ENCODE peak calls at places on chromosomes 2 and 18, in seven cellular contexts. One of them, this sample, is unnamed.

GRCh38 chr2:6917761-6918421 is 679 bp downstream of the RNF144A start:
- DNase-seq in CD8-positive, alpha-beta T cell: no peak
- DNase-seq in CD4-positive, alpha-beta memory T cell: no peak
- DNase-seq in heart left ventricle: peak
- DNase-seq in right atrium auricular region: no peak
- DNase-seq in endodermal cell: peak
- DNase-seq in psoas muscle: peak
- DNase-seq in this sample: no peak

GRCh38 chr2:33086400-33087015 is 139.8 kb downstream of the LTBP1 start:
- DNase-seq in right atrium auricular region: no peak
- DNase-seq in CD4-positive, alpha-beta memory T cell: no peak
- DNase-seq in CD8-positive, alpha-beta T cell: no peak
- DNase-seq in psoas muscle: no peak
- DNase-seq in heart left ventricle: peak
- DNase-seq in endodermal cell: no peak
- DNase-seq in this sample: no peak

GRCh38 chr2:199468561-199469513 is 11.1 kb upstream of the SATB2 start:
- DNase-seq in CD4-positive, alpha-beta memory T cell: no peak
- DNase-seq in right atrium auricular region: no peak
- DNase-seq in CD8-positive, alpha-beta T cell: no peak
- DNase-seq in heart left ventricle: no peak
- DNase-seq in endodermal cell: peak
- DNase-seq in psoas muscle: no peak
- DNase-seq in this sample: no peak

GRCh38 chr2:25386662-25387478 is 45.1 kb upstream of the DNMT3A start:
- DNase-seq in endodermal cell: peak
- DNase-seq in heart left ventricle: no peak
- DNase-seq in psoas muscle: no peak
- DNase-seq in CD8-positive, alpha-beta T cell: no peak
- DNase-seq in right atrium auricular region: no peak
- DNase-seq in CD4-positive, alpha-beta memory T cell: no peak
- DNase-seq in this sample: no peak

GRCh38 chr2:178863856-178864620 is 56.8 kb upstream of the TTN start:
- DNase-seq in heart left ventricle: peak
- DNase-seq in CD4-positive, alpha-beta memory T cell: no peak
- DNase-seq in endodermal cell: peak
- DNase-seq in right atrium auricular region: peak
- DNase-seq in CD8-positive, alpha-beta T cell: no peak
- DNase-seq in psoas muscle: peak
- DNase-seq in this sample: no peak

GRCh38 chr2:26652361-26653041 is 11.3 kb upstream of the CIB4 start:
- DNase-seq in endodermal cell: peak
- DNase-seq in CD4-positive, alpha-beta memory T cell: no peak
- DNase-seq in heart left ventricle: no peak
- DNase-seq in right atrium auricular region: no peak
- DNase-seq in psoas muscle: peak
- DNase-seq in CD8-positive, alpha-beta T cell: no peak
- DNase-seq in this sample: no peak

GRCh38 chr2:235314371-235314915 is 179.4 kb upstream of the AGAP1 start:
- DNase-seq in right atrium auricular region: no peak
- DNase-seq in psoas muscle: no peak
- DNase-seq in endodermal cell: no peak
- DNase-seq in CD4-positive, alpha-beta memory T cell: no peak
- DNase-seq in heart left ventricle: no peak
- DNase-seq in CD8-positive, alpha-beta T cell: no peak
- DNase-seq in this sample: no peak

GRCh38 chr18:59617468-59617932 is 79.7 kb downstream of the CCBE1 start:
- DNase-seq in psoas muscle: no peak
- DNase-seq in CD8-positive, alpha-beta T cell: no peak
- DNase-seq in right atrium auricular region: no peak
- DNase-seq in endodermal cell: no peak
- DNase-seq in CD4-positive, alpha-beta memory T cell: no peak
- DNase-seq in heart left ventricle: no peak
- DNase-seq in this sample: no peak

GRCh38 chr2:101788995-101789970 is 91.8 kb downstream of the MAP4K4 start:
- DNase-seq in endodermal cell: no peak
- DNase-seq in heart left ventricle: no peak
- DNase-seq in psoas muscle: no peak
- DNase-seq in CD8-positive, alpha-beta T cell: no peak
- DNase-seq in right atrium auricular region: no peak
- DNase-seq in CD4-positive, alpha-beta memory T cell: no peak
- DNase-seq in this sample: peak

GRCh38 chr2:73903313-73903712 is 10.5 kb downstream of the ACTG2 start:
- DNase-seq in psoas muscle: no peak
- DNase-seq in endodermal cell: no peak
- DNase-seq in CD4-positive, alpha-beta memory T cell: no peak
- DNase-seq in heart left ventricle: no peak
- DNase-seq in CD8-positive, alpha-beta T cell: no peak
- DNase-seq in right atrium auricular region: no peak
- DNase-seq in this sample: no peak

GRCh38 chr2:118127250-118127649 is 39.0 kb downstream of the INSIG2 start:
- DNase-seq in CD8-positive, alpha-beta T cell: no peak
- DNase-seq in right atrium auricular region: no peak
- DNase-seq in heart left ventricle: no peak
- DNase-seq in endodermal cell: no peak
- DNase-seq in psoas muscle: no peak
- DNase-seq in CD4-positive, alpha-beta memory T cell: no peak
- DNase-seq in this sample: no peak

GRCh38 chr2:102116675-102117471 is 25.7 kb upstream of the IL1R1 start:
- DNase-seq in CD4-positive, alpha-beta memory T cell: no peak
- DNase-seq in psoas muscle: no peak
- DNase-seq in endodermal cell: no peak
- DNase-seq in right atrium auricular region: no peak
- DNase-seq in CD8-positive, alpha-beta T cell: no peak
- DNase-seq in heart left ventricle: peak
- DNase-seq in this sample: no peak

GRCh38 chr18:68803371-68803770 is 5.5 kb downstream of the CCDC102B start:
- DNase-seq in right atrium auricular region: no peak
- DNase-seq in endodermal cell: no peak
- DNase-seq in CD4-positive, alpha-beta memory T cell: no peak
- DNase-seq in heart left ventricle: peak
- DNase-seq in CD8-positive, alpha-beta T cell: no peak
- DNase-seq in psoas muscle: peak
- DNase-seq in this sample: no peak

GRCh38 chr18:73739098-73739497 is 408.5 kb downstream of the FBXO15 start:
- DNase-seq in CD4-positive, alpha-beta memory T cell: no peak
- DNase-seq in CD8-positive, alpha-beta T cell: no peak
- DNase-seq in psoas muscle: no peak
- DNase-seq in heart left ventricle: no peak
- DNase-seq in endodermal cell: no peak
- DNase-seq in right atrium auricular region: no peak
- DNase-seq in this sample: no peak

GRCh38 chr2:232693344-232693743 is 3.8 kb upstream of the GIGYF2 start:
- DNase-seq in CD4-positive, alpha-beta memory T cell: no peak
- DNase-seq in endodermal cell: peak
- DNase-seq in heart left ventricle: no peak
- DNase-seq in psoas muscle: no peak
- DNase-seq in CD8-positive, alpha-beta T cell: no peak
- DNase-seq in right atrium auricular region: no peak
- DNase-seq in this sample: no peak

GRCh38 chr18:31211047-31211446 is 48.4 kb upstream of the DSC1 start:
- DNase-seq in heart left ventricle: no peak
- DNase-seq in endodermal cell: peak
- DNase-seq in right atrium auricular region: no peak
- DNase-seq in psoas muscle: no peak
- DNase-seq in CD8-positive, alpha-beta T cell: no peak
- DNase-seq in CD4-positive, alpha-beta memory T cell: no peak
- DNase-seq in this sample: peak

GRCh38 chr18:10453885-10454772 is at the start of gene APCDD1:
- DNase-seq in right atrium auricular region: peak
- DNase-seq in CD4-positive, alpha-beta memory T cell: no peak
- DNase-seq in heart left ventricle: peak
- DNase-seq in psoas muscle: peak
- DNase-seq in endodermal cell: peak
- DNase-seq in CD8-positive, alpha-beta T cell: no peak
- DNase-seq in this sample: no peak

GRCh38 chr2:150120271-150120950 is 367.1 kb downstream of the RND3 start:
- DNase-seq in heart left ventricle: no peak
- DNase-seq in endodermal cell: peak
- DNase-seq in right atrium auricular region: no peak
- DNase-seq in CD8-positive, alpha-beta T cell: no peak
- DNase-seq in psoas muscle: no peak
- DNase-seq in CD4-positive, alpha-beta memory T cell: no peak
- DNase-seq in this sample: no peak

GRCh38 chr2:142190805-142191204 is 60.0 kb upstream of the LRP1B start:
- DNase-seq in CD4-positive, alpha-beta memory T cell: no peak
- DNase-seq in right atrium auricular region: no peak
- DNase-seq in psoas muscle: no peak
- DNase-seq in CD8-positive, alpha-beta T cell: no peak
- DNase-seq in endodermal cell: peak
- DNase-seq in heart left ventricle: no peak
- DNase-seq in this sample: no peak

GRCh38 chr18:63206433-63207153 is 113.0 kb downstream of the BCL2 start:
- DNase-seq in right atrium auricular region: no peak
- DNase-seq in heart left ventricle: no peak
- DNase-seq in CD4-positive, alpha-beta memory T cell: no peak
- DNase-seq in psoas muscle: no peak
- DNase-seq in endodermal cell: no peak
- DNase-seq in CD8-positive, alpha-beta T cell: no peak
- DNase-seq in this sample: no peak

GRCh38 chr18:13726972-13727331 is 479 bp downstream of the RNMT start:
- DNase-seq in CD4-positive, alpha-beta memory T cell: no peak
- DNase-seq in CD8-positive, alpha-beta T cell: peak
- DNase-seq in right atrium auricular region: peak
- DNase-seq in endodermal cell: peak
- DNase-seq in heart left ventricle: no peak
- DNase-seq in psoas muscle: peak
- DNase-seq in this sample: peak

GRCh38 chr2:20092226-20092900 is 40.9 kb upstream of the LAPTM4A start:
- DNase-seq in psoas muscle: no peak
- DNase-seq in CD4-positive, alpha-beta memory T cell: no peak
- DNase-seq in heart left ventricle: no peak
- DNase-seq in endodermal cell: no peak
- DNase-seq in CD8-positive, alpha-beta T cell: no peak
- DNase-seq in right atrium auricular region: no peak
- DNase-seq in this sample: no peak

GRCh38 chr2:20093263-20094141 is 42.1 kb upstream of the LAPTM4A start:
- DNase-seq in endodermal cell: peak
- DNase-seq in psoas muscle: peak
- DNase-seq in CD4-positive, alpha-beta memory T cell: no peak
- DNase-seq in CD8-positive, alpha-beta T cell: no peak
- DNase-seq in right atrium auricular region: no peak
- DNase-seq in heart left ventricle: peak
- DNase-seq in this sample: peak

GRCh38 chr2:20092901-20093235 is 41.4 kb upstream of the LAPTM4A start:
- DNase-seq in CD8-positive, alpha-beta T cell: no peak
- DNase-seq in endodermal cell: no peak
- DNase-seq in psoas muscle: no peak
- DNase-seq in right atrium auricular region: no peak
- DNase-seq in heart left ventricle: no peak
- DNase-seq in CD4-positive, alpha-beta memory T cell: no peak
- DNase-seq in this sample: no peak

GRCh38 chr2:20091305-20091991 is 40.0 kb upstream of the LAPTM4A start:
- DNase-seq in psoas muscle: peak
- DNase-seq in CD4-positive, alpha-beta memory T cell: no peak
- DNase-seq in right atrium auricular region: peak
- DNase-seq in endodermal cell: no peak
- DNase-seq in CD8-positive, alpha-beta T cell: no peak
- DNase-seq in heart left ventricle: peak
- DNase-seq in this sample: no peak

DNA sequence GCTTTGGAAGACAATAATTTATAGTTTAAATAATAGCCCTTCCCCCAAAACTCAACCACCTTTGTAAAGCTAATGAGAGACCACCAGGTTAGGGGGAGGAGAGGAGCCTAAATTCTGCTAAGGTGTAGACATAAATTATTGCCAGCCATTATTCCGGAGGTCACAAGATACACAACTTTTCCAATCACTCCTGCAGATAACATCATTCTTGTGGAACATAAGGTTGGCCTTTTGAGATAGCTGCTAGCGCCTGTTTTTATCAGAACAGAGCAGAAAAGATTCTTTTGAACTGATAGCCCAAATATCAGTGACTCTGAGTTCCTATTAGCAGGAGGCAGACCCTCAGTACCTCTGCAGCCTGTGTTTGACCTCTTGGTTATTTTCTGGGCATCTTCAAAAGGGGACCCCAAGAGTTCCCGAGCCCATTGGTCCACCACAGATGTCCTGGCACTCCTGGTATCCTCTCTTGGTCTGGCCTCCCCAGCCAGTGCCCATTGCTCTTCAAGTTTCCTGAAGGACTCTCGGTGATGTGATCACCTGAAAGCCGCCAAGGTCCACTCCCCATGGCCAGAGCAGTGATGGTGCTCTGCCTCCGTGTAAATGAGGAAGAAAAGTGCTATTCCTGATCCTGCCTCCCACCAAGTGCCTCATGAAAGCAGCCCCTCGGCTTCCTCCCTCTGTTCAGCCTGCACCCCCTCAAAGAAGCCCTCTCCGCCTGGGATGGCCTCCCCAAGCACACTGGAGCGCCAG is 38.5 kb upstream of the LAPTM4A start:
- DNase-seq in psoas muscle: no peak
- DNase-seq in heart left ventricle: no peak
- DNase-seq in CD4-positive, alpha-beta memory T cell: no peak
- DNase-seq in right atrium auricular region: no peak
- DNase-seq in CD8-positive, alpha-beta T cell: no peak
- DNase-seq in endodermal cell: no peak
- DNase-seq in this sample: no peak
- H3K27ac ChIP-seq in psoas muscle: no peak
- H3K27ac ChIP-seq in heart left ventricle: no peak
- H3K27ac ChIP-seq in CD4-positive, alpha-beta memory T cell: no peak
- H3K27ac ChIP-seq in right atrium auricular region: no peak
- H3K27ac ChIP-seq in CD8-positive, alpha-beta T cell: no peak
- H3K27ac ChIP-seq in endodermal cell: no peak
- H3K27ac ChIP-seq in this sample: no peak

DNA sequence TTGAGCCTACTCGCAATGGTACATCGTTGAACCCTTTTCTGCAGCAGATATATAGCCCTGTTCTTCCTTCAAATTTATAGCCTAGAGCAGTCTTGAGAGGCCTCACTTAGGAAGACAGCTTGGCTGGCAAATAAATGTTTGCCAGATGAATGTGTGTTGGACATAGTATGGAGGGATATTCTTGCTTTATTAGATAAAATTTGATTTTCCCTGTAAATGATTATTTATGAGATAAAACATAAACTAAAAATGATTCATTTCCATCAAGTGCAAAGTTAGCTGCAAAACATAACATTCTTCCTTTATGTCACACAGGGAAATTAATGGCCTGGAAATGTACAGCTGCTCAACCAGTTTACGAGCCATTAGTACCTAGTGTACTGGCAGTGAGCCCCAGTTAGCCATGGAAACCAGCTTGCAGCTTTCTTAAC is 82.5 kb downstream of the LIMS1 start:
- DNase-seq in endodermal cell: no peak
- DNase-seq in right atrium auricular region: no peak
- DNase-seq in CD8-positive, alpha-beta T cell: no peak
- DNase-seq in heart left ventricle: no peak
- DNase-seq in psoas muscle: no peak
- DNase-seq in CD4-positive, alpha-beta memory T cell: no peak
- DNase-seq in this sample: no peak
- H3K27ac ChIP-seq in endodermal cell: no peak
- H3K27ac ChIP-seq in right atrium auricular region: no peak
- H3K27ac ChIP-seq in CD8-positive, alpha-beta T cell: no peak
- H3K27ac ChIP-seq in heart left ventricle: no peak
- H3K27ac ChIP-seq in psoas muscle: no peak
- H3K27ac ChIP-seq in CD4-positive, alpha-beta memory T cell: peak
- H3K27ac ChIP-seq in this sample: no peak

GRCh38 chr2:231411871-231412615 is 16.5 kb downstream of the B3GNT7 start:
- DNase-seq in CD4-positive, alpha-beta memory T cell: peak
- DNase-seq in CD8-positive, alpha-beta T cell: peak
- DNase-seq in psoas muscle: peak
- DNase-seq in heart left ventricle: peak
- DNase-seq in endodermal cell: peak
- DNase-seq in right atrium auricular region: peak
- DNase-seq in this sample: peak
- H3K27ac ChIP-seq in CD4-positive, alpha-beta memory T cell: no peak
- H3K27ac ChIP-seq in CD8-positive, alpha-beta T cell: no peak
- H3K27ac ChIP-seq in psoas muscle: no peak
- H3K27ac ChIP-seq in heart left ventricle: no peak
- H3K27ac ChIP-seq in endodermal cell: peak
- H3K27ac ChIP-seq in right atrium auricular region: no peak
- H3K27ac ChIP-seq in this sample: no peak

GRCh38 chr2:217901826-217902225 is 101.0 kb downstream of the TNS1 start:
- DNase-seq in CD8-positive, alpha-beta T cell: no peak
- DNase-seq in endodermal cell: no peak
- DNase-seq in psoas muscle: peak
- DNase-seq in heart left ventricle: peak
- DNase-seq in right atrium auricular region: peak
- DNase-seq in CD4-positive, alpha-beta memory T cell: no peak
- DNase-seq in this sample: no peak
- H3K27ac ChIP-seq in CD8-positive, alpha-beta T cell: no peak
- H3K27ac ChIP-seq in endodermal cell: no peak
- H3K27ac ChIP-seq in psoas muscle: peak
- H3K27ac ChIP-seq in heart left ventricle: peak
- H3K27ac ChIP-seq in right atrium auricular region: peak
- H3K27ac ChIP-seq in CD4-positive, alpha-beta memory T cell: no peak
- H3K27ac ChIP-seq in this sample: no peak

This sample was measured in Karpas-422.